ENCODE peak calls at places on chromosomes 3 and 15, in seven cellular contexts. X is hepatocyte, M is RWPE1, T is GM13976, F is cardiac fibroblast, P is OCI-LY7, U is GM10248. J is an unnamed sample.

GRCh38 chr15:75673426-75674247 is 25.9 kb downstream of the SNX33 start:
- DNase-seq in X (peak; percentile 77), M (no peak), T (no peak), F (peak; percentile 93), P (no peak), U (no peak), J (no peak)

GRCh38 chr3:194321666-194322640 is 29.2 kb downstream of the CPN2 start:
- DNase-seq in X (no peak), M (peak; percentile 59), T (no peak), F (no peak), P (no peak), U (no peak), J (no peak)

GRCh38 chr3:189871384-189871783 is 240.2 kb downstream of the TP63 start:
- DNase-seq in X (no peak), M (no peak), T (no peak), F (no peak), P (no peak), U (no peak), J (no peak)

GRCh38 chr3:66933233-66933632 is 64.9 kb upstream of the KBTBD8 start:
- DNase-seq in X (no peak), M (no peak), T (no peak), F (no peak), P (no peak), U (no peak), J (no peak)

GRCh38 chr3:183490653-183491052 is 62.2 kb upstream of the MCF2L2 start:
- DNase-seq in X (peak; percentile 71), M (peak; percentile 49), T (no peak), F (no peak), P (no peak), U (no peak), J (no peak)

GRCh38 chr15:83516935-83517334 is 69.8 kb downstream of the SH3GL3 start:
- DNase-seq in X (no peak), M (peak; percentile 30), T (no peak), F (peak; percentile 2), P (no peak), U (no peak), J (no peak)

GRCh38 chr3:141940204-141940776 is 63.8 kb downstream of the ATP1B3 start:
- DNase-seq in X (peak; percentile 62), M (peak; percentile 95), T (no peak), F (peak; percentile 61), P (peak; percentile 39), U (no peak), J (no peak)

GRCh38 chr15:69087581-69087980 is 72.9 kb upstream of the GLCE start:
- DNase-seq in X (no peak), M (no peak), T (no peak), F (no peak), P (no peak), U (no peak), J (no peak)

GRCh38 chr15:77027697-77028450 is 32.9 kb downstream of the PSTPIP1 start:
- DNase-seq in X (no peak), M (no peak), T (no peak), F (no peak), P (no peak), U (no peak), J (no peak)

DNA sequence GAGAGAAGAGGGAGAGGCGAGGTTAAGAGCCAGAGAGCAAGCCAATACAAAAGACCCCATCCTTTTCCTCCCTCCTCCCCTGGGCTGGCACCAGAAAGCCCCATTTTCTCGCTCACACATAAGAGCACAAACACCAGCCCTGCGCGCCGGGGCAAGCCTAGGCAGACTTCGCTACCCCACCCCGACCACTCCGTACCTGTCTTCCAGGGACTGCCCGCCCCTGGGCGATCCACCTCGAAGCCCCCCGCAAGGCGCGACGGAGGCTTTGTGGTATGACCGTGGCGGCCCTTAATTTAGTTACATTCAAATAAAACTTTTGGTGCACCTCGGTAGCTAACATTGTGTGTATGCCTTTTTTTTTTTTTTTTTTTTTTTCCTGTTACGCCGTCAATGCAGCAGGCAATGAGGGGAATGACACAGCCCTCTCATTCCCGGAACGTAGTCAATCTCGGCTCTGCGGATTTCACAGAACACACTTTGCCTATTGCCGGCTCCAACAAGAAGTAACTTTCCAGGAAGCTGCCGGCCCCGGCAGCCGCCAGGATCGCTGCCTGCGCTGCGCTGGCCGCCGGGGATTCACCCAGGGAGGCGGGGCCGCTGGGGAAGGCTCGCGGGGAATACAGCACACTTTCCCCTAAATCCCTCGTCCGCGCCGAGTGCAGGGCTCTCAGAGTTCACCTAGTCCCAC is 7.7 kb downstream of the BCL6 start:
- DNase-seq in X (peak; percentile 85), M (peak; percentile 68), T (peak; percentile 50), F (peak; percentile 86), P (no peak), U (no peak), J (no peak)
- TF ChIP-seq CTCF in X (no peak), M (no peak), T (no peak), F (peak; percentile 25), P (no peak), U (no peak), J (no peak)

DNA sequence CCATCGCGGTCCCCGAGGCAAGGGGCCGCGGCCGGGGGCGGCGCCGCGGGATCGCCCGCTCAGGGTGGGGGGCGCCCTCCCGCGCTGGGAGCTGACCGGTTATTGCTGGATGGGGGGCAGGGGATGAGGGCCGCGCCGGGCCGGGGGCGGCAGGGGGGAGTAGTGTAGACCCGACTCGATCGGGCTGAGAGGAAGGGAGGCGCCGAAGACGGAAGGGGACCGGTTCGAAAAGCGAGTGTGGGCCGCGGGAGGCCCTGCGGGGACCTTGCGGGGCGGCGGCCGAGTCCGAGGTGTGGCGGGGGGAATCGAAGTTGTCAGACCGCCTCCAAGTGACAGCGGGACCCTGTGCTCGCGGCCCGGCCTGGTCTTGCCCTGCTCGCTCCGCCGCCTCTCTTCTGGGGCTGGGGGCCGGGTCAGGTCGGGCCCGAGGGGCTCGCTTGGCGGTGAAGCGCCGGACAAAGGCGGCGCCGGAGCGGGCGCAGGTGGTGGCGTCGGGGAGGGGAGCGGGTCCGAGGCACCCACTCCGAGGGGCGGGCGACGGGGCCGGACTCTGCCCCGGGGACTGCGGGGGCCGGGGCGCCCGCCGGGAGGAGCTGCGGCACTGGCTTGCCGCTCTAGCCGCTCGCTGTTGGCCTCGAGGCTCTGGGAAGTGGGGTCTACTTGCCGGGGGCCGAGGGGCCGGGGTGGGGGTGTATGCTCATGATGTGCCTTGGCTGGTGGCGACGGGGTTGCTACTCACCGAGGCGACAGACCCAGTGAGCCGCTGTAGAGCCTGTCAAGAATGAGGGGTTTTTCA is 1.2 kb downstream of the BAHD1 start:
- DNase-seq in X (peak; percentile 77), M (no peak), T (peak; percentile 68), F (no peak), P (peak; percentile 34), U (peak; percentile 59), J (peak; percentile 31)
- TF ChIP-seq CTCF in X (peak; percentile 28), M (no peak), T (peak; percentile 43), F (no peak), P (no peak), U (peak; percentile 42), J (peak; percentile 13)

GRCh38 chr15:53586815-53587214 is 172.6 kb downstream of the WDR72 start:
- DNase-seq in X (peak; percentile 70), M (no peak), T (peak; percentile 0), F (no peak), P (peak; percentile 11), U (peak; percentile 1), J (peak; percentile 37)
- TF ChIP-seq CTCF in X (peak; percentile 59), M (no peak), T (peak; percentile 20), F (no peak), P (peak; percentile 81), U (peak; percentile 36), J (peak; percentile 51)

DNA sequence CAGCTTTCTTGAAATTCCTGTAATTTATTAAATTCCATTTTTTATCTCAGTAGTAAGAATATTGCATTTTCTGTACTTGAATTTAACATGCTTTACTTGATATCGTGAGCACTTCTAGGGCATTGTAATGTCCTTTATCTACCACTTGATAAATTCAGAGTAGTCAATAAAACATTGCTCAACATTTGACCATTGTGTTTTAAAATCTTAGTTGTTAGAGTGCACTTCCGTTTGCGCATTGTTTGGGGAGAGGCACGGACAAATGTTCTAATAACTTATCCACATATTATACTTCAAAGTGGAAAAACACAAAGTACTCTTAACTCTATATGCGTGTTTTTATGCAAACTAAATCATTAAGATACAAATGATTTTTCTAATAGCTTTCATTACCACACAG is 444 bp downstream of the FAM227B start:
- DNase-seq in X (no peak), M (no peak), T (no peak), F (peak; percentile 84), P (peak; percentile 2), U (no peak), J (peak; percentile 11)
- TF ChIP-seq CTCF in X (no peak), M (no peak), T (no peak), F (peak; percentile 4), P (no peak), U (no peak), J (no peak)

GRCh38 chr15:35020974-35021373 is 32.9 kb upstream of the ZNF770 start:
- DNase-seq in X (no peak), M (no peak), T (no peak), F (no peak), P (no peak), U (no peak), J (no peak)
- TF ChIP-seq CTCF in X (no peak), M (no peak), T (no peak), F (no peak), P (no peak), U (no peak), J (no peak)

GRCh38 chr3:11778248-11778647 is 68.4 kb downstream of the TAMM41 start:
- DNase-seq in X (no peak), M (no peak), T (no peak), F (no peak), P (no peak), U (no peak), J (no peak)

GRCh38 chr3:11775493-11775892 is 71.2 kb downstream of the TAMM41 start:
- DNase-seq in X (no peak), M (no peak), T (no peak), F (no peak), P (no peak), U (no peak), J (no peak)

GRCh38 chr3:11776346-11776745 is 70.3 kb downstream of the TAMM41 start:
- DNase-seq in X (no peak), M (no peak), T (no peak), F (no peak), P (no peak), U (no peak), J (no peak)

GRCh38 chr3:11770477-11771381 is 76.0 kb downstream of the TAMM41 start:
- DNase-seq in X (peak; percentile 94), M (peak; percentile 94), T (peak; percentile 89), F (peak; percentile 78), P (peak; percentile 8), U (peak; percentile 90), J (peak; percentile 85)

GRCh38 chr3:11774296-11774877 is 72.3 kb downstream of the TAMM41 start:
- DNase-seq in X (peak; percentile 75), M (peak; percentile 21), T (peak; percentile 38), F (peak; percentile 49), P (peak; percentile 7), U (no peak), J (no peak)
- TF ChIP-seq CTCF in X (peak; percentile 51), M (no peak), T (no peak), F (peak; percentile 61), P (peak; percentile 31), U (no peak), J (no peak)